ENCODE peak calls at places on chromosomes 16 and 17, in nine cellular contexts. One of them, this sample, is unnamed.

GRCh38 chr16:84709609-84710008 is 9.8 kb downstream of the USP10 start:
- DNase-seq in GF-D8: no peak
- DNase-seq in activated T-helper 9 cell treated with anti-CD3 and anti-CD28 coated beads, Interleukin-2, amount 50 U/mL, for 16 hours: no peak
- DNase-seq in hippocampal formation: no peak
- DNase-seq in CD8-positive, alpha-beta T cell: no peak
- DNase-seq in Caco-2: no peak
- DNase-seq in HEK293T: no peak
- DNase-seq in stimulated activated CD4-positive, alpha-beta T cell treated with anti-CD3 and anti-CD28 coated beads, Interleukin-1b, Interleukin-23, amount 100 ng/mL, for 1 hour: no peak
- DNase-seq in AG10803: no peak
- DNase-seq in this sample: no peak

GRCh38 chr17:59024916-59025315 is 81.8 kb downstream of the TRIM37 start:
- DNase-seq in HEK293T: no peak
- DNase-seq in CD8-positive, alpha-beta T cell: no peak
- DNase-seq in hippocampal formation: no peak
- DNase-seq in Caco-2: no peak
- DNase-seq in AG10803: no peak
- DNase-seq in GF-D8: no peak
- DNase-seq in activated T-helper 9 cell treated with anti-CD3 and anti-CD28 coated beads, Interleukin-2, amount 50 U/mL, for 16 hours: no peak
- DNase-seq in stimulated activated CD4-positive, alpha-beta T cell treated with anti-CD3 and anti-CD28 coated beads, Interleukin-1b, Interleukin-23, amount 100 ng/mL, for 1 hour: no peak
- DNase-seq in this sample: no peak

GRCh38 chr17:31595076-31595475 is 203.6 kb downstream of the RAB11FIP4 start:
- DNase-seq in AG10803: peak; percentile 64
- DNase-seq in GF-D8: no peak
- DNase-seq in activated T-helper 9 cell treated with anti-CD3 and anti-CD28 coated beads, Interleukin-2, amount 50 U/mL, for 16 hours: no peak
- DNase-seq in Caco-2: peak; percentile 11
- DNase-seq in hippocampal formation: no peak
- DNase-seq in HEK293T: no peak
- DNase-seq in CD8-positive, alpha-beta T cell: no peak
- DNase-seq in stimulated activated CD4-positive, alpha-beta T cell treated with anti-CD3 and anti-CD28 coated beads, Interleukin-1b, Interleukin-23, amount 100 ng/mL, for 1 hour: no peak
- DNase-seq in this sample: no peak

GRCh38 chr17:3986270-3986938 is 22.2 kb upstream of the ATP2A3 start:
- DNase-seq in AG10803: no peak
- DNase-seq in stimulated activated CD4-positive, alpha-beta T cell treated with anti-CD3 and anti-CD28 coated beads, Interleukin-1b, Interleukin-23, amount 100 ng/mL, for 1 hour: no peak
- DNase-seq in CD8-positive, alpha-beta T cell: no peak
- DNase-seq in GF-D8: no peak
- DNase-seq in HEK293T: no peak
- DNase-seq in Caco-2: no peak
- DNase-seq in hippocampal formation: no peak
- DNase-seq in activated T-helper 9 cell treated with anti-CD3 and anti-CD28 coated beads, Interleukin-2, amount 50 U/mL, for 16 hours: no peak
- DNase-seq in this sample: no peak

GRCh38 chr17:22217135-22217534 is 524.8 kb downstream of the KCNJ18 start:
- DNase-seq in AG10803: no peak
- DNase-seq in hippocampal formation: no peak
- DNase-seq in activated T-helper 9 cell treated with anti-CD3 and anti-CD28 coated beads, Interleukin-2, amount 50 U/mL, for 16 hours: no peak
- DNase-seq in Caco-2: no peak
- DNase-seq in CD8-positive, alpha-beta T cell: no peak
- DNase-seq in HEK293T: no peak
- DNase-seq in stimulated activated CD4-positive, alpha-beta T cell treated with anti-CD3 and anti-CD28 coated beads, Interleukin-1b, Interleukin-23, amount 100 ng/mL, for 1 hour: no peak
- DNase-seq in GF-D8: no peak
- DNase-seq in this sample: no peak

GRCh38 chr16:2952679-2953078 is 11.4 kb upstream of the KREMEN2 start:
- DNase-seq in activated T-helper 9 cell treated with anti-CD3 and anti-CD28 coated beads, Interleukin-2, amount 50 U/mL, for 16 hours: no peak
- DNase-seq in hippocampal formation: no peak
- DNase-seq in CD8-positive, alpha-beta T cell: no peak
- DNase-seq in AG10803: no peak
- DNase-seq in stimulated activated CD4-positive, alpha-beta T cell treated with anti-CD3 and anti-CD28 coated beads, Interleukin-1b, Interleukin-23, amount 100 ng/mL, for 1 hour: no peak
- DNase-seq in GF-D8: no peak
- DNase-seq in HEK293T: no peak
- DNase-seq in Caco-2: no peak
- DNase-seq in this sample: no peak

GRCh38 chr16:57479422-57480126 is 6.7 kb downstream of the DOK4 start:
- DNase-seq in activated T-helper 9 cell treated with anti-CD3 and anti-CD28 coated beads, Interleukin-2, amount 50 U/mL, for 16 hours: no peak
- DNase-seq in Caco-2: peak; percentile 89
- DNase-seq in GF-D8: no peak
- DNase-seq in AG10803: peak; percentile 54
- DNase-seq in hippocampal formation: no peak
- DNase-seq in HEK293T: peak; percentile 53
- DNase-seq in CD8-positive, alpha-beta T cell: no peak
- DNase-seq in stimulated activated CD4-positive, alpha-beta T cell treated with anti-CD3 and anti-CD28 coated beads, Interleukin-1b, Interleukin-23, amount 100 ng/mL, for 1 hour: no peak
- DNase-seq in this sample: no peak

GRCh38 chr16:11794991-11795886 is 1.8 kb downstream of the ZC3H7A start:
- DNase-seq in GF-D8: no peak
- DNase-seq in HEK293T: no peak
- DNase-seq in hippocampal formation: no peak
- DNase-seq in stimulated activated CD4-positive, alpha-beta T cell treated with anti-CD3 and anti-CD28 coated beads, Interleukin-1b, Interleukin-23, amount 100 ng/mL, for 1 hour: no peak
- DNase-seq in Caco-2: no peak
- DNase-seq in CD8-positive, alpha-beta T cell: no peak
- DNase-seq in AG10803: peak; percentile 73
- DNase-seq in activated T-helper 9 cell treated with anti-CD3 and anti-CD28 coated beads, Interleukin-2, amount 50 U/mL, for 16 hours: no peak
- DNase-seq in this sample: no peak

GRCh38 chr17:40179923-40180659 is 2.8 kb downstream of the RAPGEFL1 start:
- DNase-seq in stimulated activated CD4-positive, alpha-beta T cell treated with anti-CD3 and anti-CD28 coated beads, Interleukin-1b, Interleukin-23, amount 100 ng/mL, for 1 hour: no peak
- DNase-seq in activated T-helper 9 cell treated with anti-CD3 and anti-CD28 coated beads, Interleukin-2, amount 50 U/mL, for 16 hours: no peak
- DNase-seq in GF-D8: no peak
- DNase-seq in Caco-2: no peak
- DNase-seq in hippocampal formation: no peak
- DNase-seq in HEK293T: no peak
- DNase-seq in CD8-positive, alpha-beta T cell: no peak
- DNase-seq in AG10803: peak; percentile 38
- DNase-seq in this sample: no peak

GRCh38 chr17:37060966-37061365 is 112.2 kb downstream of the AATF start:
- DNase-seq in stimulated activated CD4-positive, alpha-beta T cell treated with anti-CD3 and anti-CD28 coated beads, Interleukin-1b, Interleukin-23, amount 100 ng/mL, for 1 hour: no peak
- DNase-seq in activated T-helper 9 cell treated with anti-CD3 and anti-CD28 coated beads, Interleukin-2, amount 50 U/mL, for 16 hours: no peak
- DNase-seq in Caco-2: no peak
- DNase-seq in HEK293T: no peak
- DNase-seq in AG10803: no peak
- DNase-seq in CD8-positive, alpha-beta T cell: no peak
- DNase-seq in hippocampal formation: no peak
- DNase-seq in GF-D8: no peak
- DNase-seq in this sample: no peak

GRCh38 chr17:37717627-37718382 is 27.1 kb downstream of the HNF1B start:
- DNase-seq in HEK293T: no peak
- DNase-seq in Caco-2: no peak
- DNase-seq in stimulated activated CD4-positive, alpha-beta T cell treated with anti-CD3 and anti-CD28 coated beads, Interleukin-1b, Interleukin-23, amount 100 ng/mL, for 1 hour: no peak
- DNase-seq in GF-D8: no peak
- DNase-seq in AG10803: peak; percentile 67
- DNase-seq in activated T-helper 9 cell treated with anti-CD3 and anti-CD28 coated beads, Interleukin-2, amount 50 U/mL, for 16 hours: no peak
- DNase-seq in hippocampal formation: no peak
- DNase-seq in CD8-positive, alpha-beta T cell: no peak
- DNase-seq in this sample: no peak

GRCh38 chr17:8221663-8222379 is 11.4 kb upstream of the AURKB start:
- DNase-seq in AG10803: peak; percentile 88
- DNase-seq in Caco-2: peak; percentile 72
- DNase-seq in CD8-positive, alpha-beta T cell: peak; percentile 91
- DNase-seq in GF-D8: peak; percentile 48
- DNase-seq in stimulated activated CD4-positive, alpha-beta T cell treated with anti-CD3 and anti-CD28 coated beads, Interleukin-1b, Interleukin-23, amount 100 ng/mL, for 1 hour: peak; percentile 89
- DNase-seq in HEK293T: peak; percentile 51
- DNase-seq in activated T-helper 9 cell treated with anti-CD3 and anti-CD28 coated beads, Interleukin-2, amount 50 U/mL, for 16 hours: peak; percentile 79
- DNase-seq in hippocampal formation: peak; percentile 89
- DNase-seq in this sample: peak; percentile 80

GRCh38 chr16:89958068-89958467 is 9.5 kb downstream of the DEF8 start:
- DNase-seq in activated T-helper 9 cell treated with anti-CD3 and anti-CD28 coated beads, Interleukin-2, amount 50 U/mL, for 16 hours: no peak
- DNase-seq in HEK293T: peak; percentile 54
- DNase-seq in hippocampal formation: no peak
- DNase-seq in CD8-positive, alpha-beta T cell: no peak
- DNase-seq in GF-D8: no peak
- DNase-seq in AG10803: peak; percentile 6
- DNase-seq in Caco-2: peak; percentile 75
- DNase-seq in stimulated activated CD4-positive, alpha-beta T cell treated with anti-CD3 and anti-CD28 coated beads, Interleukin-1b, Interleukin-23, amount 100 ng/mL, for 1 hour: no peak
- DNase-seq in this sample: no peak

GRCh38 chr16:11224894-11225676 is 30.9 kb downstream of the SOCS1 start:
- DNase-seq in AG10803: no peak
- DNase-seq in HEK293T: no peak
- DNase-seq in activated T-helper 9 cell treated with anti-CD3 and anti-CD28 coated beads, Interleukin-2, amount 50 U/mL, for 16 hours: peak; percentile 75
- DNase-seq in Caco-2: no peak
- DNase-seq in stimulated activated CD4-positive, alpha-beta T cell treated with anti-CD3 and anti-CD28 coated beads, Interleukin-1b, Interleukin-23, amount 100 ng/mL, for 1 hour: peak; percentile 70
- DNase-seq in GF-D8: peak; percentile 46
- DNase-seq in CD8-positive, alpha-beta T cell: peak; percentile 78
- DNase-seq in hippocampal formation: no peak
- DNase-seq in this sample: peak; percentile 84

GRCh38 chr17:74759941-74760340 is 11.5 kb downstream of the NHERF1 start:
- DNase-seq in CD8-positive, alpha-beta T cell: no peak
- DNase-seq in GF-D8: no peak
- DNase-seq in AG10803: no peak
- DNase-seq in Caco-2: peak; percentile 94
- DNase-seq in HEK293T: no peak
- DNase-seq in stimulated activated CD4-positive, alpha-beta T cell treated with anti-CD3 and anti-CD28 coated beads, Interleukin-1b, Interleukin-23, amount 100 ng/mL, for 1 hour: no peak
- DNase-seq in hippocampal formation: no peak
- DNase-seq in activated T-helper 9 cell treated with anti-CD3 and anti-CD28 coated beads, Interleukin-2, amount 50 U/mL, for 16 hours: no peak
- DNase-seq in this sample: no peak

GRCh38 chr17:40331743-40332641 is 23.0 kb downstream of the RARA start:
- DNase-seq in AG10803: peak; percentile 60
- DNase-seq in stimulated activated CD4-positive, alpha-beta T cell treated with anti-CD3 and anti-CD28 coated beads, Interleukin-1b, Interleukin-23, amount 100 ng/mL, for 1 hour: no peak
- DNase-seq in CD8-positive, alpha-beta T cell: no peak
- DNase-seq in HEK293T: no peak
- DNase-seq in activated T-helper 9 cell treated with anti-CD3 and anti-CD28 coated beads, Interleukin-2, amount 50 U/mL, for 16 hours: no peak
- DNase-seq in hippocampal formation: peak; percentile 50
- DNase-seq in Caco-2: no peak
- DNase-seq in GF-D8: no peak
- DNase-seq in this sample: no peak

GRCh38 chr17:54900457-54901229 is at the start of gene TOM1L1:
- DNase-seq in AG10803: peak; percentile 57
- DNase-seq in CD8-positive, alpha-beta T cell: no peak
- DNase-seq in GF-D8: no peak
- DNase-seq in Caco-2: peak; percentile 87
- DNase-seq in stimulated activated CD4-positive, alpha-beta T cell treated with anti-CD3 and anti-CD28 coated beads, Interleukin-1b, Interleukin-23, amount 100 ng/mL, for 1 hour: no peak
- DNase-seq in activated T-helper 9 cell treated with anti-CD3 and anti-CD28 coated beads, Interleukin-2, amount 50 U/mL, for 16 hours: no peak
- DNase-seq in HEK293T: peak; percentile 78
- DNase-seq in hippocampal formation: no peak
- DNase-seq in this sample: no peak

GRCh38 chr17:4920351-4921048 is 11.6 kb upstream of the GP1BA start:
- DNase-seq in Caco-2: no peak
- DNase-seq in hippocampal formation: no peak
- DNase-seq in GF-D8: peak; percentile 3
- DNase-seq in stimulated activated CD4-positive, alpha-beta T cell treated with anti-CD3 and anti-CD28 coated beads, Interleukin-1b, Interleukin-23, amount 100 ng/mL, for 1 hour: no peak
- DNase-seq in CD8-positive, alpha-beta T cell: no peak
- DNase-seq in activated T-helper 9 cell treated with anti-CD3 and anti-CD28 coated beads, Interleukin-2, amount 50 U/mL, for 16 hours: no peak
- DNase-seq in HEK293T: no peak
- DNase-seq in AG10803: peak; percentile 66
- DNase-seq in this sample: no peak

GRCh38 chr16:85600078-85600477 is 13.0 kb upstream of the GSE1 start:
- DNase-seq in Caco-2: no peak
- DNase-seq in hippocampal formation: no peak
- DNase-seq in AG10803: no peak
- DNase-seq in GF-D8: no peak
- DNase-seq in activated T-helper 9 cell treated with anti-CD3 and anti-CD28 coated beads, Interleukin-2, amount 50 U/mL, for 16 hours: no peak
- DNase-seq in HEK293T: no peak
- DNase-seq in CD8-positive, alpha-beta T cell: no peak
- DNase-seq in stimulated activated CD4-positive, alpha-beta T cell treated with anti-CD3 and anti-CD28 coated beads, Interleukin-1b, Interleukin-23, amount 100 ng/mL, for 1 hour: no peak
- DNase-seq in this sample: no peak

GRCh38 chr17:51372345-51373004 is 112.1 kb downstream of the UTP18 start:
- DNase-seq in HEK293T: peak; percentile 50
- DNase-seq in hippocampal formation: peak; percentile 88
- DNase-seq in activated T-helper 9 cell treated with anti-CD3 and anti-CD28 coated beads, Interleukin-2, amount 50 U/mL, for 16 hours: no peak
- DNase-seq in CD8-positive, alpha-beta T cell: no peak
- DNase-seq in Caco-2: peak; percentile 82
- DNase-seq in AG10803: peak; percentile 52
- DNase-seq in stimulated activated CD4-positive, alpha-beta T cell treated with anti-CD3 and anti-CD28 coated beads, Interleukin-1b, Interleukin-23, amount 100 ng/mL, for 1 hour: no peak
- DNase-seq in GF-D8: peak; percentile 85
- DNase-seq in this sample: no peak

GRCh38 chr16:72264776-72265175 is 92.8 kb upstream of the PMFBP1 start:
- DNase-seq in activated T-helper 9 cell treated with anti-CD3 and anti-CD28 coated beads, Interleukin-2, amount 50 U/mL, for 16 hours: no peak
- DNase-seq in HEK293T: no peak
- DNase-seq in CD8-positive, alpha-beta T cell: no peak
- DNase-seq in stimulated activated CD4-positive, alpha-beta T cell treated with anti-CD3 and anti-CD28 coated beads, Interleukin-1b, Interleukin-23, amount 100 ng/mL, for 1 hour: no peak
- DNase-seq in GF-D8: no peak
- DNase-seq in AG10803: no peak
- DNase-seq in Caco-2: no peak
- DNase-seq in hippocampal formation: no peak
- DNase-seq in this sample: no peak

GRCh38 chr17:8685396-8685795 is 54.9 kb upstream of the MYH10 start:
- DNase-seq in stimulated activated CD4-positive, alpha-beta T cell treated with anti-CD3 and anti-CD28 coated beads, Interleukin-1b, Interleukin-23, amount 100 ng/mL, for 1 hour: no peak
- DNase-seq in AG10803: no peak
- DNase-seq in activated T-helper 9 cell treated with anti-CD3 and anti-CD28 coated beads, Interleukin-2, amount 50 U/mL, for 16 hours: no peak
- DNase-seq in GF-D8: no peak
- DNase-seq in CD8-positive, alpha-beta T cell: no peak
- DNase-seq in HEK293T: no peak
- DNase-seq in Caco-2: no peak
- DNase-seq in hippocampal formation: no peak
- DNase-seq in this sample: no peak

GRCh38 chr17:57408064-57408811 is 151.9 kb downstream of the MSI2 start:
- DNase-seq in AG10803: no peak
- DNase-seq in activated T-helper 9 cell treated with anti-CD3 and anti-CD28 coated beads, Interleukin-2, amount 50 U/mL, for 16 hours: no peak
- DNase-seq in CD8-positive, alpha-beta T cell: no peak
- DNase-seq in HEK293T: no peak
- DNase-seq in stimulated activated CD4-positive, alpha-beta T cell treated with anti-CD3 and anti-CD28 coated beads, Interleukin-1b, Interleukin-23, amount 100 ng/mL, for 1 hour: no peak
- DNase-seq in GF-D8: peak; percentile 54
- DNase-seq in Caco-2: no peak
- DNase-seq in hippocampal formation: peak; percentile 43
- DNase-seq in this sample: no peak

GRCh38 chr17:77811521-77811920 is 147.0 kb upstream of the TNRC6C start:
- DNase-seq in Caco-2: no peak
- DNase-seq in HEK293T: no peak
- DNase-seq in hippocampal formation: no peak
- DNase-seq in AG10803: peak; percentile 8
- DNase-seq in GF-D8: no peak
- DNase-seq in stimulated activated CD4-positive, alpha-beta T cell treated with anti-CD3 and anti-CD28 coated beads, Interleukin-1b, Interleukin-23, amount 100 ng/mL, for 1 hour: no peak
- DNase-seq in activated T-helper 9 cell treated with anti-CD3 and anti-CD28 coated beads, Interleukin-2, amount 50 U/mL, for 16 hours: no peak
- DNase-seq in CD8-positive, alpha-beta T cell: no peak
- DNase-seq in this sample: no peak

GRCh38 chr16:6157806-6158205 is 1060.2 kb upstream of the EEF2KMT start:
- DNase-seq in stimulated activated CD4-positive, alpha-beta T cell treated with anti-CD3 and anti-CD28 coated beads, Interleukin-1b, Interleukin-23, amount 100 ng/mL, for 1 hour: no peak
- DNase-seq in Caco-2: no peak
- DNase-seq in activated T-helper 9 cell treated with anti-CD3 and anti-CD28 coated beads, Interleukin-2, amount 50 U/mL, for 16 hours: no peak
- DNase-seq in CD8-positive, alpha-beta T cell: no peak
- DNase-seq in HEK293T: no peak
- DNase-seq in GF-D8: no peak
- DNase-seq in AG10803: no peak
- DNase-seq in hippocampal formation: no peak
- DNase-seq in this sample: no peak

GRCh38 chr17:72407336-72408121 is 286.7 kb downstream of the SOX9 start:
- DNase-seq in activated T-helper 9 cell treated with anti-CD3 and anti-CD28 coated beads, Interleukin-2, amount 50 U/mL, for 16 hours: no peak
- DNase-seq in stimulated activated CD4-positive, alpha-beta T cell treated with anti-CD3 and anti-CD28 coated beads, Interleukin-1b, Interleukin-23, amount 100 ng/mL, for 1 hour: no peak
- DNase-seq in hippocampal formation: peak; percentile 67
- DNase-seq in Caco-2: no peak
- DNase-seq in GF-D8: no peak
- DNase-seq in AG10803: peak; percentile 99
- DNase-seq in HEK293T: peak; percentile 53
- DNase-seq in CD8-positive, alpha-beta T cell: no peak
- DNase-seq in this sample: no peak

GRCh38 chr16:1613728-1614225 is 1.6 kb downstream of the CRAMP1 start:
- DNase-seq in AG10803: no peak
- DNase-seq in CD8-positive, alpha-beta T cell: peak; percentile 10
- DNase-seq in GF-D8: no peak
- DNase-seq in stimulated activated CD4-positive, alpha-beta T cell treated with anti-CD3 and anti-CD28 coated beads, Interleukin-1b, Interleukin-23, amount 100 ng/mL, for 1 hour: no peak
- DNase-seq in HEK293T: no peak
- DNase-seq in Caco-2: no peak
- DNase-seq in activated T-helper 9 cell treated with anti-CD3 and anti-CD28 coated beads, Interleukin-2, amount 50 U/mL, for 16 hours: no peak
- DNase-seq in hippocampal formation: no peak
- DNase-seq in this sample: no peak

GRCh38 chr16:85832578-85833539 is 33.4 kb downstream of the COX4I1 start:
- DNase-seq in stimulated activated CD4-positive, alpha-beta T cell treated with anti-CD3 and anti-CD28 coated beads, Interleukin-1b, Interleukin-23, amount 100 ng/mL, for 1 hour: no peak
- DNase-seq in activated T-helper 9 cell treated with anti-CD3 and anti-CD28 coated beads, Interleukin-2, amount 50 U/mL, for 16 hours: no peak
- DNase-seq in AG10803: no peak
- DNase-seq in HEK293T: no peak
- DNase-seq in GF-D8: no peak
- DNase-seq in CD8-positive, alpha-beta T cell: no peak
- DNase-seq in Caco-2: no peak
- DNase-seq in hippocampal formation: no peak
- DNase-seq in this sample: no peak

GRCh38 chr16:49998991-49999390 is 26.0 kb upstream of the CNEP1R1 start:
- DNase-seq in activated T-helper 9 cell treated with anti-CD3 and anti-CD28 coated beads, Interleukin-2, amount 50 U/mL, for 16 hours: no peak
- DNase-seq in GF-D8: no peak
- DNase-seq in CD8-positive, alpha-beta T cell: no peak
- DNase-seq in stimulated activated CD4-positive, alpha-beta T cell treated with anti-CD3 and anti-CD28 coated beads, Interleukin-1b, Interleukin-23, amount 100 ng/mL, for 1 hour: no peak
- DNase-seq in hippocampal formation: no peak
- DNase-seq in AG10803: no peak
- DNase-seq in HEK293T: no peak
- DNase-seq in Caco-2: no peak
- DNase-seq in this sample: no peak

GRCh38 chr17:43384476-43384862 is 14.3 kb upstream of the ARL4D start:
- DNase-seq in Caco-2: no peak
- DNase-seq in HEK293T: no peak
- DNase-seq in stimulated activated CD4-positive, alpha-beta T cell treated with anti-CD3 and anti-CD28 coated beads, Interleukin-1b, Interleukin-23, amount 100 ng/mL, for 1 hour: no peak
- DNase-seq in AG10803: no peak
- DNase-seq in GF-D8: no peak
- DNase-seq in CD8-positive, alpha-beta T cell: no peak
- DNase-seq in hippocampal formation: no peak
- DNase-seq in activated T-helper 9 cell treated with anti-CD3 and anti-CD28 coated beads, Interleukin-2, amount 50 U/mL, for 16 hours: no peak
- DNase-seq in this sample: no peak